ENCODE peak calls at places on chromosome 19, in six cellular contexts. V, I, X, F, C and K are unnamed samples.

GRCh38 chr19:48513289-48514122 is 1.9 kb upstream of the LMTK3 start:
- DNase-seq in F (peak; percentile 72), I (peak; percentile 47), X (peak; percentile 96), V (peak; percentile 24), C (peak; percentile 74), K (peak; percentile 74)

GRCh38 chr19:14147797-14148605 is 11.6 kb upstream of the ASF1B start:
- DNase-seq in F (peak; percentile 32), I (peak; percentile 38), C (peak; percentile 58), X (peak; percentile 80), V (peak; percentile 32), K (peak; percentile 79)

GRCh38 chr19:17766543-17767131 is 15.4 kb downstream of the FCHO1 start:
- DNase-seq in I (no peak), V (peak; percentile 60), C (peak; percentile 78), F (peak; percentile 87), X (peak; percentile 92), K (peak; percentile 79)

GRCh38 chr19:6610934-6611370 is 20.0 kb upstream of the CD70 start:
- DNase-seq in F (peak; percentile 47), I (no peak), V (peak; percentile 93), C (peak; percentile 90), X (no peak), K (peak; percentile 91)

GRCh38 chr19:410243-410781 is 1.4 kb upstream of the C2CD4C start:
- DNase-seq in C (no peak), X (no peak), F (no peak), I (no peak), V (no peak), K (no peak)

GRCh38 chr19:55546822-55547614 is 1.7 kb upstream of the SBK3 start:
- DNase-seq in X (peak; percentile 70), I (no peak), C (peak; percentile 93), V (peak; percentile 47), F (no peak), K (peak; percentile 54)

GRCh38 chr19:30208661-30209060 is 163.5 kb upstream of the ZNF536 start:
- DNase-seq in X (no peak), I (no peak), V (no peak), C (no peak), F (no peak), K (no peak)

GRCh38 chr19:5665781-5666513 is 14.4 kb downstream of the MICOS13 start:
- DNase-seq in I (no peak), F (no peak), X (peak; percentile 56), V (peak; percentile 79), C (peak; percentile 80), K (peak; percentile 49)

GRCh38 chr19:16435999-16436650 is 35.6 kb downstream of the EPS15L1 start:
- DNase-seq in X (no peak), C (peak; percentile 66), V (no peak), F (no peak), I (no peak), K (no peak)

GRCh38 chr19:46381746-46382345 is 31.5 kb downstream of the CCDC8 start:
- DNase-seq in F (no peak), V (no peak), X (no peak), I (no peak), C (no peak), K (no peak)

GRCh38 chr19:35395762-35396199 is 24.9 kb downstream of the GPR42 start:
- DNase-seq in V (no peak), I (no peak), X (peak; percentile 40), C (no peak), F (no peak), K (peak; percentile 28)

GRCh38 chr19:1672038-1672768 is 19.8 kb upstream of the TCF3 start:
- DNase-seq in F (peak; percentile 50), V (peak; percentile 5), C (peak; percentile 45), X (peak; percentile 52), I (peak; percentile 56), K (peak; percentile 79)